ENCODE peak calls at places on chromosomes 16 and 17, in six cellular contexts. P is GM23248, J is GM23338, E is HCT116, G is hepatocyte, M is PC-9. Z is an unnamed sample. For H3K9me2, the result is how much of the 10 kb centered on the place peaks cover.

GRCh38 chr17:5582177-5582885 is 2.0 kb downstream of the NLRP1 start:
- DNase-seq in E (no peak), P (peak), J (no peak), G (no peak), M (no peak), Z (no peak)

GRCh38 chr17:17819561-17819995 is 17.2 kb downstream of the SREBF1 start:
- DNase-seq in E (no peak), P (peak), J (peak), G (peak), M (peak), Z (no peak)

GRCh38 chr16:17836868-17837602 is 366.3 kb upstream of the XYLT1 start:
- DNase-seq in M (peak), P (peak), J (peak), E (peak), G (peak), Z (no peak)

GRCh38 chr16:1678500-1679098 is 520 bp downstream of the JPT2 start:
- DNase-seq in M (no peak), J (peak), G (peak), P (peak), E (no peak), Z (peak)

GRCh38 chr16:14309906-14310305 is 238.8 kb downstream of the MRTFB start:
- DNase-seq in J (no peak), E (no peak), P (peak), G (no peak), M (peak), Z (no peak)

GRCh38 chr17:50177983-50178834 is 12.4 kb downstream of the SGCA start:
- DNase-seq in J (peak), G (peak), E (peak), M (peak), P (peak), Z (peak)

GRCh38 chr17:19397556-19398041 is 10.6 kb upstream of the MFAP4 start:
- DNase-seq in G (no peak), J (peak), P (no peak), M (no peak), E (no peak), Z (peak)

GRCh38 chr17:60659156-60659555 is 18.5 kb upstream of the BCAS3 start:
- DNase-seq in G (no peak), P (no peak), M (no peak), J (no peak), E (no peak), Z (no peak)

GRCh38 chr17:43779145-43780125 is 658 bp upstream of the DUSP3 start:
- DNase-seq in J (peak), M (no peak), E (peak), P (no peak), G (no peak), Z (no peak)

GRCh38 chr17:67891481-67892119 is 66.3 kb downstream of the BPTF start:
- DNase-seq in M (peak), G (peak), J (peak), E (peak), P (peak), Z (no peak)

GRCh38 chr17:17502741-17503565 is 6.8 kb upstream of the RASD1 start:
- DNase-seq in G (no peak), J (no peak), M (no peak), E (no peak), P (no peak), Z (no peak)

GRCh38 chr17:69443138-69443537 is 28.6 kb downstream of the MAP2K6 start:
- DNase-seq in G (no peak), P (no peak), J (no peak), E (no peak), M (no peak), Z (no peak)

GRCh38 chr17:79679631-79680340 is 51.0 kb upstream of the ENPP7 start:
- DNase-seq in M (no peak), J (no peak), E (no peak), G (no peak), P (no peak), Z (no peak)

GRCh38 chr16:1580956-1581355 is 30.9 kb downstream of the IFT140 start:
- DNase-seq in E (no peak), M (no peak), G (no peak), P (no peak), J (no peak), Z (no peak)

GRCh38 chr17:4712526-4712925 is 2.1 kb downstream of the ARRB2 start:
- DNase-seq in M (no peak), J (no peak), P (no peak), G (no peak), E (no peak), Z (no peak)

GRCh38 chr17:78947235-78948153 is 22.3 kb upstream of the TIMP2 start:
- DNase-seq in P (no peak), J (no peak), G (peak), E (no peak), M (no peak), Z (no peak)

GRCh38 chr17:41009301-41009760 is 403 bp upstream of the KRTAP3-1 start:
- DNase-seq in G (no peak), J (peak), P (no peak), M (peak), E (no peak), Z (no peak)

GRCh38 chr17:75073618-75074047 is 14.1 kb upstream of the SLC16A5 start:
- DNase-seq in P (peak), G (peak), E (no peak), J (no peak), M (no peak), Z (no peak)

GRCh38 chr16:63289834-63290460 is 1253.7 kb upstream of the CDH8 start:
- DNase-seq in M (no peak), P (peak), E (no peak), G (peak), J (peak), Z (peak)

GRCh38 chr16:30356401-30357084 is 1.4 kb upstream of the CD2BP2 start:
- DNase-seq in J (no peak), E (no peak), G (no peak), M (no peak), P (peak), Z (peak)

GRCh38 chr16:194516-194915 is 14.3 kb downstream of the HBQ1 start:
- DNase-seq in J (no peak), M (no peak), G (no peak), E (no peak), P (no peak), Z (no peak)

GRCh38 chr17:57955183-57955952 is at the start of gene CUEDC1:
- DNase-seq in P (peak), J (peak), E (no peak), G (peak), M (no peak), Z (peak)

GRCh38 chr16:84600343-84601229 is 17.3 kb downstream of the COTL1 start:
- DNase-seq in P (peak), E (no peak), J (no peak), M (no peak), G (no peak), Z (peak)

GRCh38 chr16:50676684-50677225 is 4.4 kb downstream of the SNX20 start:
- DNase-seq in E (no peak), P (no peak), J (no peak), M (no peak), G (no peak), Z (no peak)

GRCh38 chr17:71486171-71486740 is 634.6 kb upstream of the SOX9 start:
- DNase-seq in E (no peak), M (no peak), G (no peak), P (peak), J (no peak), Z (no peak)

GRCh38 chr17:15408803-15409202 is 58.6 kb downstream of the CDRT4 start:
- DNase-seq in E (no peak), J (no peak), G (no peak), M (no peak), P (no peak), Z (no peak)

GRCh38 chr17:19744492-19744891 is 3.6 kb downstream of the ALDH3A1 start:
- DNase-seq in P (no peak), J (no peak), G (no peak), E (no peak), M (no peak), Z (no peak)

GRCh38 chr16:177394-177822 is 928 bp downstream of the HBA1 start:
- DNase-seq in J (no peak), E (no peak), P (peak), M (no peak), G (peak), Z (no peak)

GRCh38 chr17:82356028-82356427 is 3.0 kb upstream of the TEX19 start:
- DNase-seq in M (peak), G (no peak), E (no peak), P (no peak), J (no peak), Z (no peak)

GRCh38 chr16:9836118-9836736 is 346.0 kb downstream of the GRIN2A start:
- DNase-seq in E (no peak), M (no peak), G (peak), J (peak), P (peak), Z (peak)

GRCh38 chr17:31654936-31655335 is 204.1 kb downstream of the COPRS start:
- DNase-seq in G (no peak), M (peak), E (no peak), J (no peak), P (no peak), Z (no peak)

GRCh38 chr16:2008631-2009301 is 855 bp downstream of the ZNF598 start:
- DNase-seq in M (peak), G (no peak), E (no peak), J (no peak), P (peak), Z (peak)

GRCh38 chr16:48963306-48963705 is 318.3 kb downstream of the CBLN1 start:
- DNase-seq in G (peak), P (peak), J (no peak), E (peak), M (peak), Z (no peak)

GRCh38 chr17:47807421-47807820 is 14.2 kb downstream of the OSBPL7 start:
- DNase-seq in J (no peak), E (no peak), G (no peak), P (no peak), M (no peak), Z (no peak)

GRCh38 chr17:74361613-74362391 is at the start of gene BTBD17:
- DNase-seq in G (peak), M (no peak), E (no peak), J (peak), P (peak), Z (no peak)

GRCh38 chr17:63775420-63775819 is 1.4 kb downstream of the DDX42 start:
- DNase-seq in M (no peak), P (peak), G (no peak), J (peak), E (no peak), Z (no peak)
- H3K4me3 ChIP-seq in M (peak), P (peak), G (peak), J (peak), E (peak), Z (peak)

GRCh38 chr17:65604070-65604469 is 42.6 kb upstream of the AXIN2 start:
- DNase-seq in E (no peak), M (no peak), G (no peak), P (no peak), J (no peak), Z (no peak)
- H3K4me2 ChIP-seq in E (no peak), M (no peak), G (no peak), P (no peak), J (no peak), Z (no peak)

DNA sequence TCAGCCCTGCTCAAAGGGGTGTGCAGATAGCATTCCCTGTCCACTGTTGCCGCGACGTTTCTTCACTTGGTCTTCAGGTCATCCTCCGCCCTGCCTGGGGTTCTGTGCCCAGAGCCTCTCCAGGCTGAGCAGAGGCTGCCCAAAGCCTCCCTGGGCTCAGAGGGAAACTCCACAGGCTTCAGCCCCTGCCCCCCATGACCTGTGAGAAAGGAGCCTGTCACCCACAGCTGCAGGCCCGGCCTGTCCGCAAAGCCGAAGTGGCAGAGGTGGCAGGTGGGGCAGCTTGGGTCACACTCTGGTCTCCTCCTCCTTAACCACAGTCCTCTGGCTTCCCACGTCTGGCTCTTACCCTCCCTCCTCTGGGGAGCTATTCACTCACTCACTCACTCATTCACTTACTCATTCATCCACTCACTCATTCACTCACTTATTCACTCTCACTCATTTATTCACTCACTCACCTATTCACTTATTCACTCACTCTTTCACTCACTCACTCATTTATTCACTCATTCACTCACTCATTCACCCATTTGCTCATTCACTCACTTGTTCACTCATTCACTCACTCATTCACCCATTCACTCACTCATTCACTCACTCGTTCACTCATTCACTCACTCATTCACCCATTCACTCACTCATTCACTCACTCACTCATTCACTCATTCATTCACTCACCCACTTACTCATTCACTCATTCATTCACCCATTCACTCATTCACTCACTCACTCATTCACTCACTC is 7.1 kb upstream of the CPSF4L start:
- DNase-seq in G (no peak), J (no peak), P (no peak), E (no peak), M (no peak), Z (no peak)
- H3K9me2 ChIP-seq in G (under half), J (under half), P (under half), E (under half), M (under half), Z (under half)

GRCh38 chr17:76753061-76753961 is 15.4 kb downstream of the MFSD11 start:
- DNase-seq in M (no peak), P (no peak), G (no peak), E (no peak), J (no peak), Z (peak)
- H3K4me3 ChIP-seq in M (no peak), P (no peak), G (no peak), E (no peak), J (no peak), Z (no peak)

GRCh38 chr16:88384222-88385111 is 1.7 kb downstream of the ZNF469 start:
- DNase-seq in J (no peak), M (no peak), G (no peak), P (no peak), E (no peak), Z (no peak)
- H3K4me2 ChIP-seq in J (peak), M (peak), G (peak), P (peak), E (peak), Z (no peak)

GRCh38 chr16:77374384-77374783 is 60.5 kb downstream of the ADAMTS18 start:
- DNase-seq in G (peak), M (peak), J (peak), E (no peak), P (no peak), Z (no peak)

GRCh38 chr16:77375396-77375795 is 59.4 kb downstream of the ADAMTS18 start:
- DNase-seq in E (no peak), P (no peak), J (no peak), G (no peak), M (no peak), Z (no peak)

GRCh38 chr16:77376358-77376757 is 58.5 kb downstream of the ADAMTS18 start:
- DNase-seq in P (peak), G (no peak), M (no peak), E (no peak), J (peak), Z (peak)

DNA sequence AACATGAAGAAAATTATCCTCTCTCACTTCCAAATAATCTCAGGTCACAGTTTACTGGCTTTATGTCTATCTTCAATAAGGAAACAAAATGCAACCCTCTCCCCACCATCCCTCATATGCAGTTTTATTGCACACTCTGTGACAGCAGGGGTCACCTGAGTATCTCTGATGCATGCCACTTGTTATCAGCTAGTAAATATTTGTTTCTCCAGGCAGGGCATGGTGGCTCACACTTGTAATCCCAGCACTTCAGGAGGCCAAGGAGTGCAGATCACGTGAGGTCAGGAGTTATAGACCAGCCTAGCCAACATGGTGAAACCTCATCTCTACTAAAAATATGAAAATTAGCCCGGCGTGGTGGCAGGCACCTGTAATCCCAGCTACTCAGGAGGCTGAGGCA is 61.1 kb downstream of the ADAMTS18 start:
- DNase-seq in P (no peak), J (no peak), E (no peak), M (no peak), G (peak), Z (no peak)
- H3K9me2 ChIP-seq in P (under half), J (under half), E (under half), M (under half), G (under half), Z (under half)

GRCh38 chr17:39224778-39225307 is 902 bp downstream of the STAC2 start:
- DNase-seq in G (no peak), M (no peak), J (no peak), E (no peak), P (no peak), Z (no peak)

GRCh38 chr17:39225974-39226683 is 384 bp upstream of the STAC2 start:
- DNase-seq in E (no peak), P (peak), M (no peak), G (peak), J (peak), Z (peak)

GRCh38 chr17:39225308-39225973 is at the start of gene STAC2:
- DNase-seq in G (no peak), J (no peak), E (no peak), M (no peak), P (peak), Z (no peak)

GRCh38 chr17:39222866-39223834 is 2.6 kb downstream of the STAC2 start:
- DNase-seq in J (no peak), E (no peak), G (no peak), P (no peak), M (no peak), Z (no peak)

DNA sequence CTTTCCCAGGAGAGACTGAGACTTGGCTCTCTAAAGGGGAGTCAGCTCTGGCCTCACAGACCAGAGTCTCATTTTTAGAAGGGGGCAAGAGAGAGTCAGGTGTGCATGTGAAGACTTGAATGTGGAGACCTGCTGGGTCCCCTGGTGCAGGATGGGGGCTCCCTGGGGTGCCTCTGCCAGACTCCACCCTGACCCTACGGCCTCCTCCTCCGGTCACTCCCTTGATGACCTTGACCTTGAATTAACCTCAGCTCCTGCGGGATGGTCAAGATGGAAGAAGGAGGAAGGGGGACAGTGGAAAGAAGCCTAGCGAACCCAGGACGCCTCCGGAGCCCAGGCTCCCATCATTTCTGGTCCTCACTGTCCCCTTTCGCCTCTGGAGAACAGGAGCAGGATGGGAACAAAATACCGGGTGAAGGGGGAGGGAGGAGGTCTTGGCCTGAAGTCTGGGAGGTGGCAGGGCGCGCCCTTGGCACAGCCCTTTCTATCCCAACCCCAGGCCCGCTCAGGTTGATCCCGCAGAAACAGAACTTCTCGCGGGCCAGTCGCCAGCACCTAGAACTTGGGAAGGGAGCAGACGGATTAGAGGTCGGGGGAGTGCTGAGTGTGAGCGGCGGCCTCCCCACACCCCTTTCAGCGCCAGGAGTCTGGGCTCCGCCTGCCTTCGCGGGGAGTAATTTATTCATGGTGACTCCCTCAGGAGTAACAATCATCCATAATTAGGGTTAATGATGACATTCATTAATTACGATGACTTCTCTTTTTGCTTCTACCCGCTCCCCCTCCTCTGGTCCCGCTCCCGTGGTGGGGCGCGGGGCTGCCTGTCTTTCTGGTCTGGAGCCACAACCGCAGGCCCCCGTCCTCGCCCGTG is 1.6 kb downstream of the STAC2 start:
- DNase-seq in M (no peak), J (no peak), E (no peak), P (no peak), G (no peak), Z (no peak)
- H3K4me3 ChIP-seq in M (no peak), J (peak), E (no peak), P (no peak), G (no peak), Z (no peak)